ENCODE peak calls at places on chromosomes 2 and 18, in seven cellular contexts. L is neuronal stem cell, G is IMR-90, W is H9, R is H1, U is mesendoderm, A is trophoblast cell. D is an unnamed sample.

GRCh38 chr2:54859997-54860701 is 136.7 kb downstream of the EML6 start:
- DNase-seq in R (no peak), L (no peak), U (no peak), W (no peak), G (peak), A (peak), D (peak)

GRCh38 chr2:45253151-45253550 is 243.9 kb upstream of the SIX2 start:
- DNase-seq in R (no peak), L (no peak), G (peak), W (no peak), A (no peak), U (no peak), D (no peak)

GRCh38 chr2:159086332-159086731 is 117.9 kb downstream of the TANC1 start:
- DNase-seq in W (no peak), L (no peak), G (no peak), R (no peak), U (no peak), A (no peak), D (no peak)

GRCh38 chr2:45631955-45632354 is 19.5 kb upstream of the PRKCE start:
- DNase-seq in U (no peak), A (no peak), R (no peak), W (no peak), G (no peak), L (no peak), D (no peak)

GRCh38 chr2:181680055-181680936 is at the start of gene NEUROD1:
- DNase-seq in A (no peak), R (peak), G (no peak), W (peak), L (no peak), U (peak), D (no peak)

GRCh38 chr2:120495586-120495985 is 149.7 kb downstream of the INHBB start:
- DNase-seq in W (no peak), R (no peak), G (no peak), U (no peak), A (no peak), L (no peak), D (no peak)

GRCh38 chr2:115165529-115166109 is 723.2 kb downstream of the DPP10 start:
- DNase-seq in W (no peak), R (no peak), A (peak), L (peak), G (peak), U (peak), D (peak)

GRCh38 chr2:43132523-43133301 is 93.7 kb downstream of the ZFP36L2 start:
- DNase-seq in A (no peak), L (no peak), U (no peak), R (no peak), W (no peak), G (no peak), D (no peak)

GRCh38 chr18:688322-688721 is 24.1 kb downstream of the ENOSF1 start:
- DNase-seq in W (no peak), R (no peak), A (no peak), U (no peak), G (no peak), L (no peak), D (no peak)

GRCh38 chr2:61758991-61759390 is 94.9 kb downstream of the FAM161A start:
- DNase-seq in U (no peak), A (no peak), G (peak), R (no peak), W (no peak), L (no peak), D (peak)

GRCh38 chr18:48777737-48778111 is 173.0 kb downstream of the SMAD7 start:
- DNase-seq in L (no peak), R (no peak), G (no peak), A (no peak), W (no peak), U (no peak), D (peak)

GRCh38 chr2:237222178-237222577 is 136.5 kb downstream of the COPS8 start:
- DNase-seq in G (peak), A (no peak), R (no peak), L (no peak), W (no peak), U (no peak), D (peak)

GRCh38 chr2:29628882-29629281 is 292.5 kb downstream of the ALK start:
- DNase-seq in W (no peak), A (no peak), U (no peak), G (peak), R (no peak), L (no peak), D (no peak)

GRCh38 chr18:52716926-52717325 is 376.9 kb downstream of the DCC start:
- DNase-seq in A (peak), G (peak), W (no peak), R (no peak), U (peak), L (no peak), D (no peak)

GRCh38 chr2:240997141-240997855 is 1.1 kb upstream of the SNED1 start:
- DNase-seq in U (no peak), A (no peak), R (no peak), G (no peak), L (no peak), W (no peak), D (no peak)

GRCh38 chr2:189444322-189444721 is 3.0 kb downstream of the WDR75 start:
- DNase-seq in W (no peak), L (no peak), G (peak), U (no peak), A (no peak), R (no peak), D (peak)

GRCh38 chr2:45813003-45813601 is 161.6 kb downstream of the PRKCE start:
- DNase-seq in G (peak), W (no peak), R (no peak), U (peak), A (peak), L (no peak), D (peak)

GRCh38 chr2:172089633-172090032 is 4.3 kb downstream of the DLX1 start:
- DNase-seq in A (no peak), R (no peak), G (no peak), W (no peak), U (no peak), L (no peak), D (no peak)

GRCh38 chr2:47078541-47079482 is 76.3 kb downstream of the STPG4 start:
- DNase-seq in A (no peak), G (no peak), R (no peak), L (no peak), W (no peak), U (no peak), D (no peak)

GRCh38 chr18:33676593-33676992 is 98.6 kb downstream of the ASXL3 start:
- DNase-seq in R (no peak), U (no peak), A (no peak), W (no peak), L (no peak), G (no peak), D (no peak)

GRCh38 chr2:122525341-122525740 is 769.9 kb downstream of the TSN start:
- DNase-seq in G (no peak), L (no peak), A (no peak), W (no peak), U (no peak), R (no peak), D (peak)

GRCh38 chr2:145755019-145755837 is 1235.3 kb upstream of the ZEB2 start:
- DNase-seq in U (no peak), W (no peak), G (no peak), A (no peak), L (no peak), R (no peak), D (no peak)

GRCh38 chr2:237441605-237442004 is 27.6 kb upstream of the COL6A3 start:
- DNase-seq in R (no peak), G (peak), U (no peak), L (no peak), W (no peak), A (no peak), D (peak)

GRCh38 chr2:144477281-144477942 is 42.5 kb downstream of the ZEB2 start:
- DNase-seq in R (no peak), G (peak), A (no peak), W (no peak), L (no peak), U (no peak), D (no peak)

GRCh38 chr18:61859118-61859517 is 33.7 kb downstream of the RNF152 start:
- DNase-seq in A (no peak), L (no peak), W (no peak), R (no peak), U (no peak), G (no peak), D (no peak)

GRCh38 chr2:231821908-231822307 is 35.7 kb downstream of the COPS7B start:
- DNase-seq in L (no peak), A (no peak), R (no peak), W (no peak), G (no peak), U (no peak), D (no peak)

GRCh38 chr2:230938098-230938497 is 13.1 kb upstream of the GPR55 start:
- DNase-seq in W (peak), R (no peak), U (no peak), G (no peak), A (no peak), L (no peak), D (no peak)

GRCh38 chr18:79529991-79530390 is 134.3 kb downstream of the NFATC1 start:
- DNase-seq in L (no peak), A (no peak), W (no peak), G (no peak), U (no peak), R (no peak), D (no peak)

GRCh38 chr2:127174977-127175376 is 45.1 kb downstream of the CYP27C1 start:
- DNase-seq in W (no peak), L (no peak), U (no peak), R (no peak), A (no peak), G (peak), D (peak)

GRCh38 chr18:74472312-74472711 is 15.2 kb upstream of the DIPK1C start:
- DNase-seq in U (no peak), L (no peak), G (no peak), A (no peak), W (no peak), R (no peak), D (no peak)

GRCh38 chr2:27372937-27373336 is 2.5 kb downstream of the SNX17 start:
- DNase-seq in R (no peak), A (no peak), W (no peak), U (peak), G (no peak), L (no peak), D (no peak)

GRCh38 chr18:2425426-2426317 is 145.6 kb downstream of the METTL4 start:
- DNase-seq in U (peak), L (no peak), W (no peak), G (peak), A (peak), R (no peak), D (no peak)

GRCh38 chr2:220165401-220165800 is 538.0 kb downstream of the SLC4A3 start:
- DNase-seq in W (peak), G (no peak), R (no peak), L (peak), A (peak), U (peak), D (no peak)

GRCh38 chr2:100824842-100825241 is 4.9 kb downstream of the NPAS2 start:
- DNase-seq in G (no peak), A (no peak), U (no peak), R (no peak), W (no peak), L (no peak), D (no peak)
- H2AK5ac ChIP-seq in G (peak), A (no peak), U (no peak), R (no peak), W (no peak), L (no peak), D (no peak)

GRCh38 chr2:64124571-64124970 is 19.6 kb downstream of the PELI1 start:
- DNase-seq in U (no peak), G (no peak), A (no peak), W (no peak), R (no peak), L (no peak), D (no peak)

GRCh38 chr2:64130333-64130732 is 13.9 kb downstream of the PELI1 start:
- DNase-seq in A (no peak), U (no peak), W (no peak), G (no peak), L (no peak), R (no peak), D (no peak)

GRCh38 chr2:64133354-64133753 is 10.9 kb downstream of the PELI1 start:
- DNase-seq in A (no peak), W (no peak), G (no peak), U (no peak), L (no peak), R (no peak), D (no peak)

GRCh38 chr2:64127119-64127518 is 17.1 kb downstream of the PELI1 start:
- DNase-seq in R (no peak), A (no peak), U (no peak), L (no peak), W (no peak), G (no peak), D (no peak)

GRCh38 chr2:64128943-64129391 is 15.3 kb downstream of the PELI1 start:
- DNase-seq in W (no peak), A (no peak), G (peak), L (no peak), U (no peak), R (no peak), D (no peak)
- H2AK5ac ChIP-seq in W (no peak), A (no peak), G (no peak), L (no peak), U (no peak), R (no peak), D (no peak)

GRCh38 chr2:234429265-234429664 is 67.6 kb downstream of the ARL4C start:
- DNase-seq in L (no peak), W (no peak), G (no peak), U (no peak), A (no peak), R (no peak), D (no peak)
- H2AK5ac ChIP-seq in L (peak), W (no peak), G (peak), U (no peak), A (no peak), R (peak), D (peak)

GRCh38 chr2:109030870-109031480 is 42.0 kb upstream of the EDAR start:
- DNase-seq in U (peak), L (no peak), R (no peak), W (no peak), A (no peak), G (no peak), D (no peak)
- H2AK5ac ChIP-seq in U (no peak), L (no peak), R (no peak), W (no peak), A (no peak), G (no peak), D (no peak)

DNA sequence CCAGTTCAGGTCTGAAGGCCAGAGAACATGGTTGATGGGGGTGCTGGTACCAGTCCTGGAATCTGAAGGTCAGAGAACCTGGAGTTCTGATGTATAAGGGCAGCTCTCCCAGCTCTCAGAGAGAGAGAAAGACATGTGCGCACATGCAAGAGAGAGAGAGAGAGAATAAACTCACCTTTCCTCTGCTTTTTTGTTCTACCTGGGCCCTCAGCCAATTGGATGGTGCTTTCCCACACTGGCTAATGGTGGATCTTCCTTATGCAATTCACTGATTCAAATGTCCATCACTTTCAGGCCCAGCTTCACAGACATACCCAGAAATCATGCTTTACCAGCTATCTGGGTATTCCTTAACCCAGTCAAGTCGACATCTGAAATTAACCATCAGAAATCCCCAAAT is 377.7 kb upstream of the MEX3C start:
- DNase-seq in R (no peak), G (no peak), U (no peak), W (no peak), L (no peak), A (no peak), D (no peak)
- H2AK5ac ChIP-seq in R (no peak), G (no peak), U (peak), W (no peak), L (no peak), A (no peak), D (no peak)

GRCh38 chr2:11359865-11360264 is 15.4 kb upstream of the ROCK2 start:
- DNase-seq in G (no peak), W (no peak), U (no peak), R (no peak), L (no peak), A (no peak), D (no peak)
- H2AK5ac ChIP-seq in G (no peak), W (no peak), U (no peak), R (no peak), L (no peak), A (no peak), D (no peak)

GRCh38 chr2:178928077-178928476 is 120.9 kb upstream of the TTN start:
- DNase-seq in W (no peak), L (no peak), U (peak), G (no peak), R (no peak), A (no peak), D (no peak)
- H2AK5ac ChIP-seq in W (no peak), L (no peak), U (no peak), G (no peak), R (no peak), A (no peak), D (no peak)